ENCODE peak calls at places on chromosomes 13 and 19, in eight cellular contexts. U is stimulated activated CD8-positive, alpha-beta memory T cell treated with anti-CD3 and anti-CD28 coated beads, Interleukin-4, amount 100 ng/mL, for 48 hours; Q is putamen; E is CD8-positive, alpha-beta memory T cell; X is activated gamma-delta T cell treated with Interleukin-2 at 50 U/mL for 16 hours; L is cardiac muscle cell; T is stimulated activated CD4-positive, alpha-beta T cell treated with anti-CD3 and anti-CD28 coated beads, Interleukin-4, amount 100 ng/mL, for 1 hour; K is H54. V is an unnamed sample.

GRCh38 chr13:28679628-28680027 is 20.7 kb downstream of the POMP start:
- DNase-seq in U (no peak), Q (no peak), E (no peak), X (no peak), L (peak; percentile 35), T (no peak), K (no peak), V (no peak)

GRCh38 chr19:646798-647565 is 7.3 kb downstream of the FGF22 start:
- DNase-seq in U (no peak), Q (no peak), E (no peak), X (no peak), L (no peak), T (no peak), K (no peak), V (peak; percentile 72)

GRCh38 chr19:4829001-4829712 is 2.4 kb downstream of the TICAM1 start:
- DNase-seq in U (no peak), Q (no peak), E (no peak), X (no peak), L (no peak), T (no peak), K (no peak), V (peak; percentile 77)

GRCh38 chr19:15583346-15583745 is 31.7 kb upstream of the CYP4F8 start:
- DNase-seq in U (no peak), Q (no peak), E (no peak), X (no peak), L (no peak), T (no peak), K (no peak), V (no peak)

GRCh38 chr13:35164324-35164932 is 222.4 kb downstream of the NBEA start:
- DNase-seq in U (no peak), Q (peak; percentile 17), E (no peak), X (no peak), L (peak; percentile 57), T (no peak), K (no peak), V (no peak)

GRCh38 chr13:23467048-23467931 is 33.8 kb upstream of the SACS start:
- DNase-seq in U (no peak), Q (peak; percentile 7), E (no peak), X (no peak), L (no peak), T (no peak), K (no peak), V (peak; percentile 79)

GRCh38 chr13:21075303-21076264 is 14.2 kb upstream of the LATS2 start:
- DNase-seq in U (peak; percentile 51), Q (no peak), E (no peak), X (peak; percentile 31), L (peak; percentile 49), T (peak; percentile 20), K (no peak), V (peak; percentile 88)

GRCh38 chr13:113967206-113967720 is 6.6 kb downstream of the C13orf46 start:
- DNase-seq in U (no peak), Q (no peak), E (no peak), X (no peak), L (no peak), T (no peak), K (no peak), V (no peak)

GRCh38 chr19:38679839-38680238 is 32.4 kb downstream of the ACTN4 start:
- DNase-seq in U (no peak), Q (no peak), E (no peak), X (no peak), L (no peak), T (no peak), K (no peak), V (no peak)

GRCh38 chr19:39996218-39996810 is 546 bp upstream of the ZNF546 start:
- DNase-seq in U (peak; percentile 64), Q (peak; percentile 39), E (no peak), X (peak; percentile 19), L (peak; percentile 64), T (no peak), K (peak; percentile 33), V (no peak)

GRCh38 chr13:33079960-33080359 is 63.7 kb downstream of the KL start:
- DNase-seq in U (no peak), Q (no peak), E (no peak), X (no peak), L (no peak), T (no peak), K (no peak), V (no peak)

GRCh38 chr19:47377208-47377701 is 28.1 kb downstream of the DHX34 start:
- DNase-seq in U (no peak), Q (no peak), E (no peak), X (no peak), L (no peak), T (no peak), K (no peak), V (no peak)

GRCh38 chr13:51645154-51645650 is 60.9 kb downstream of the WDFY2 start:
- DNase-seq in U (no peak), Q (no peak), E (peak; percentile 73), X (no peak), L (peak; percentile 91), T (no peak), K (no peak), V (no peak)

GRCh38 chr13:23632741-23633140 is 62.5 kb downstream of the TNFRSF19 start:
- DNase-seq in U (no peak), Q (no peak), E (no peak), X (no peak), L (no peak), T (no peak), K (no peak), V (no peak)

GRCh38 chr19:31947436-31947835 is 398.0 kb upstream of the ZNF507 start:
- DNase-seq in U (no peak), Q (no peak), E (no peak), X (no peak), L (no peak), T (no peak), K (no peak), V (no peak)

GRCh38 chr19:42089772-42090171 is 13.8 kb downstream of the ZNF574 start:
- DNase-seq in U (no peak), Q (no peak), E (no peak), X (no peak), L (no peak), T (no peak), K (no peak), V (no peak)

GRCh38 chr13:34207334-34207733 is 389.4 kb downstream of the RFC3 start:
- DNase-seq in U (no peak), Q (no peak), E (no peak), X (no peak), L (peak; percentile 95), T (no peak), K (peak; percentile 3), V (no peak)

GRCh38 chr13:41552031-41552430 is 94.7 kb downstream of the RGCC start:
- DNase-seq in U (no peak), Q (no peak), E (no peak), X (no peak), L (no peak), T (no peak), K (no peak), V (no peak)

GRCh38 chr19:55654833-55655647 is at the start of gene U2AF2:
- DNase-seq in U (peak; percentile 98), Q (peak; percentile 95), E (peak; percentile 95), X (peak; percentile 97), L (peak; percentile 95), T (peak; percentile 97), K (peak; percentile 95), V (peak; percentile 99)

GRCh38 chr19:47228937-47229673 is 1.9 kb downstream of the BBC3 start:
- DNase-seq in U (no peak), Q (no peak), E (peak; percentile 55), X (peak; percentile 30), L (no peak), T (peak; percentile 22), K (no peak), V (no peak)

GRCh38 chr13:34469212-34469983 is 472.7 kb upstream of the NBEA start:
- DNase-seq in U (no peak), Q (no peak), E (no peak), X (no peak), L (peak; percentile 40), T (no peak), K (no peak), V (no peak)

GRCh38 chr13:48235100-48235813 is 2.3 kb downstream of the ITM2B start:
- DNase-seq in U (no peak), Q (peak; percentile 58), E (no peak), X (no peak), L (peak; percentile 44), T (no peak), K (no peak), V (no peak)

GRCh38 chr13:45807520-45808099 is 43.9 kb downstream of the SIAH3 start:
- DNase-seq in U (no peak), Q (peak; percentile 33), E (no peak), X (no peak), L (peak; percentile 56), T (no peak), K (no peak), V (no peak)

GRCh38 chr13:106986687-106987434 is 418.9 kb upstream of the ARGLU1 start:
- DNase-seq in U (no peak), Q (no peak), E (no peak), X (no peak), L (peak; percentile 21), T (no peak), K (no peak), V (no peak)

GRCh38 chr13:23380534-23380933 is 53.0 kb downstream of the SACS start:
- DNase-seq in U (no peak), Q (no peak), E (no peak), X (no peak), L (peak; percentile 76), T (no peak), K (no peak), V (no peak)

GRCh38 chr19:40921005-40921897 is 39.2 kb upstream of the CYP2A7 start:
- DNase-seq in U (no peak), Q (no peak), E (no peak), X (no peak), L (peak; percentile 8), T (no peak), K (no peak), V (no peak)

GRCh38 chr19:5403968-5404640 is 51.1 kb upstream of the ZNRF4 start:
- DNase-seq in U (peak; percentile 84), Q (peak; percentile 19), E (no peak), X (peak; percentile 49), L (peak; percentile 94), T (peak; percentile 61), K (peak; percentile 86), V (peak; percentile 80)

V was measured in spleen.